ENCODE peak calls at places on chromosome 18, in nine cellular contexts. M, O, L, W, Y, C, G, Q and Z are unnamed samples.

GRCh38 chr18:2547477-2548087 is 23.7 kb downstream of the METTL4 start:
- DNase-seq in Y (peak; percentile 28), G (no peak), O (peak; percentile 47), C (peak; percentile 16), M (peak; percentile 35), Q (no peak), W (peak; percentile 80), L (no peak), Z (peak; percentile 51)

GRCh38 chr18:10454800-10455550 is 540 bp downstream of the APCDD1 start:
- DNase-seq in C (no peak), Q (no peak), M (peak; percentile 47), O (no peak), W (peak; percentile 36), G (no peak), Y (no peak), L (peak; percentile 25), Z (peak; percentile 19)

GRCh38 chr18:72799106-72799505 is 68.7 kb downstream of the NETO1 start:
- DNase-seq in M (no peak), Y (no peak), C (no peak), G (no peak), Q (no peak), W (no peak), O (no peak), L (no peak), Z (no peak)

GRCh38 chr18:24683965-24684364 is 223.5 kb downstream of the HRH4 start:
- DNase-seq in O (no peak), G (no peak), L (no peak), Y (no peak), C (no peak), Q (no peak), M (peak; percentile 5), W (no peak), Z (no peak)

GRCh38 chr18:59067873-59068272 is 71.8 kb upstream of the SEC11C start:
- DNase-seq in C (no peak), L (peak; percentile 56), Y (no peak), M (no peak), O (no peak), Q (no peak), W (peak; percentile 54), G (no peak), Z (peak; percentile 54)

GRCh38 chr18:3447895-3448844 is 1.8 kb upstream of the TGIF1 start:
- DNase-seq in C (peak; percentile 88), G (peak; percentile 77), Q (peak; percentile 63), M (peak; percentile 61), W (peak; percentile 99), Y (peak; percentile 65), L (peak; percentile 96), O (peak; percentile 94), Z (peak; percentile 98)

GRCh38 chr18:56315363-56315762 is 323.0 kb downstream of the TXNL1 start:
- DNase-seq in M (no peak), Y (no peak), C (no peak), O (no peak), Q (no peak), G (no peak), L (no peak), W (peak; percentile 31), Z (peak; percentile 56)

GRCh38 chr18:72830109-72830508 is 37.7 kb downstream of the NETO1 start:
- DNase-seq in Y (no peak), O (no peak), Q (no peak), G (no peak), L (no peak), M (no peak), C (no peak), W (no peak), Z (peak; percentile 18)

GRCh38 chr18:37393945-37394609 is 171.5 kb downstream of the CELF4 start:
- DNase-seq in G (no peak), O (peak; percentile 84), Q (no peak), M (peak; percentile 16), C (no peak), L (peak; percentile 96), Y (peak; percentile 66), W (peak; percentile 93), Z (peak; percentile 96)

GRCh38 chr18:8402237-8402636 is 207.0 kb upstream of the RAB12 start:
- DNase-seq in Q (no peak), L (no peak), Y (no peak), O (no peak), G (no peak), C (no peak), M (no peak), W (no peak), Z (no peak)

GRCh38 chr18:41731887-41732286 is 223.1 kb upstream of the PIK3C3 start:
- DNase-seq in M (no peak), G (no peak), C (no peak), W (peak; percentile 43), Y (peak; percentile 21), L (no peak), Q (no peak), O (peak; percentile 23), Z (peak; percentile 37)

GRCh38 chr18:3595282-3596273 is 145.6 kb downstream of the TGIF1 start:
- DNase-seq in G (no peak), M (peak; percentile 38), W (peak; percentile 93), Y (no peak), C (peak; percentile 27), L (no peak), O (peak; percentile 94), Q (no peak), Z (peak; percentile 90)

GRCh38 chr18:13371689-13372404 is 153.3 kb downstream of the LDLRAD4 start:
- DNase-seq in W (no peak), Y (no peak), C (peak; percentile 32), O (no peak), G (no peak), M (no peak), L (no peak), Q (no peak), Z (no peak)

GRCh38 chr18:449374-449773 is 51.1 kb downstream of the COLEC12 start:
- DNase-seq in C (no peak), W (peak; percentile 38), Q (no peak), M (no peak), L (peak; percentile 91), G (no peak), O (no peak), Y (no peak), Z (no peak)

GRCh38 chr18:3162181-3162580 is 57.6 kb downstream of the MYOM1 start:
- DNase-seq in Q (no peak), C (no peak), W (no peak), O (no peak), Y (no peak), M (no peak), G (no peak), L (no peak), Z (peak; percentile 35)

GRCh38 chr18:7605705-7606104 is 38.6 kb downstream of the PTPRM start:
- DNase-seq in C (no peak), Q (no peak), G (no peak), O (no peak), L (peak; percentile 18), Y (no peak), M (no peak), W (no peak), Z (no peak)

GRCh38 chr18:2148823-2149222 is 422.5 kb downstream of the METTL4 start:
- DNase-seq in Q (no peak), O (no peak), W (peak; percentile 34), C (no peak), Y (no peak), M (no peak), G (no peak), L (no peak), Z (no peak)

GRCh38 chr18:27713037-27713726 is 463.7 kb downstream of the CDH2 start:
- DNase-seq in Q (no peak), G (no peak), O (no peak), L (no peak), Y (no peak), C (no peak), M (no peak), W (peak; percentile 3), Z (no peak)

GRCh38 chr18:44541159-44541558 is 139.5 kb upstream of the SETBP1 start:
- DNase-seq in M (no peak), G (no peak), W (peak; percentile 22), L (no peak), Q (no peak), O (no peak), C (no peak), Y (no peak), Z (no peak)

GRCh38 chr18:51757525-51757924 is 560.0 kb upstream of the MEX3C start:
- DNase-seq in W (no peak), M (no peak), C (no peak), G (no peak), L (no peak), Y (no peak), Q (no peak), O (no peak), Z (no peak)

GRCh38 chr18:61569176-61569892 is 236.1 kb downstream of the CDH20 start:
- DNase-seq in L (no peak), M (no peak), G (no peak), W (peak; percentile 90), O (peak; percentile 61), Y (no peak), Q (no peak), C (no peak), Z (peak; percentile 98)

GRCh38 chr18:33923980-33924379 is 300.7 kb downstream of the NOL4 start:
- DNase-seq in W (no peak), C (no peak), L (no peak), O (no peak), G (no peak), Q (no peak), Y (no peak), M (no peak), Z (no peak)

GRCh38 chr18:7872569-7872968 is 305.5 kb downstream of the PTPRM start:
- DNase-seq in Q (no peak), O (peak; percentile 63), M (no peak), Y (peak; percentile 62), G (no peak), W (peak; percentile 41), C (no peak), L (no peak), Z (peak; percentile 72)

GRCh38 chr18:5444847-5445246 is 99.0 kb downstream of the EPB41L3 start:
- DNase-seq in M (no peak), Y (no peak), Q (no peak), O (no peak), L (no peak), C (no peak), W (no peak), G (no peak), Z (no peak)

GRCh38 chr18:45785015-45785597 is 40.4 kb upstream of the SIGLEC15 start:
- DNase-seq in L (no peak), Q (no peak), C (no peak), O (peak; percentile 49), M (no peak), G (no peak), Y (no peak), W (peak; percentile 63), Z (peak; percentile 46)

GRCh38 chr18:21820035-21820810 is 79.6 kb downstream of the MIB1 start:
- DNase-seq in Q (no peak), O (peak; percentile 26), Y (peak; percentile 41), G (no peak), W (peak; percentile 43), C (no peak), L (no peak), M (peak; percentile 14), Z (peak; percentile 33)

GRCh38 chr18:61578846-61579245 is 245.6 kb downstream of the CDH20 start:
- DNase-seq in W (no peak), L (no peak), Q (no peak), Y (no peak), C (no peak), O (no peak), M (no peak), G (no peak), Z (no peak)

GRCh38 chr18:75034937-75035336 is 174.0 kb downstream of the PTGR3 start:
- DNase-seq in O (no peak), Q (no peak), L (no peak), C (no peak), Y (no peak), M (no peak), W (no peak), G (no peak), Z (no peak)

GRCh38 chr18:48948112-48949050 is 2.4 kb downstream of the SMAD7 start:
- DNase-seq in L (peak; percentile 42), M (peak; percentile 69), C (peak; percentile 45), G (no peak), O (no peak), W (peak; percentile 75), Y (peak; percentile 72), Q (peak; percentile 47), Z (peak; percentile 86)

GRCh38 chr18:34789768-34790344 is 79.8 kb downstream of the DTNA start:
- DNase-seq in Q (no peak), W (no peak), Y (no peak), C (no peak), M (no peak), O (no peak), L (no peak), G (no peak), Z (no peak)

GRCh38 chr18:56255381-56255780 is 383.0 kb downstream of the TXNL1 start:
- DNase-seq in G (no peak), L (no peak), O (no peak), W (no peak), C (no peak), M (no peak), Q (no peak), Y (no peak), Z (no peak)